ENCODE peak calls at places on chromosome 16, in six cellular contexts. One of them, this sample, is unnamed.

GRCh38 chr16:65769055-65769465 is 597.4 kb upstream of the CDH5 start:
- DNase-seq in thoracic aorta: no peak
- DNase-seq in fibroblast of pulmonary artery: peak
- DNase-seq in tibial artery: no peak
- DNase-seq in left lung: no peak
- DNase-seq in lung: no peak
- DNase-seq in this sample: no peak

GRCh38 chr16:13919330-13919682 is 648 bp upstream of the ERCC4 start:
- DNase-seq in thoracic aorta: no peak
- DNase-seq in fibroblast of pulmonary artery: peak
- DNase-seq in tibial artery: no peak
- DNase-seq in left lung: no peak
- DNase-seq in lung: no peak
- DNase-seq in this sample: peak

GRCh38 chr16:65318138-65318537 is 196.3 kb upstream of the CDH11 start:
- DNase-seq in thoracic aorta: no peak
- DNase-seq in fibroblast of pulmonary artery: no peak
- DNase-seq in tibial artery: no peak
- DNase-seq in left lung: no peak
- DNase-seq in lung: no peak
- DNase-seq in this sample: no peak

GRCh38 chr16:3854740-3855139 is 25.8 kb downstream of the CREBBP start:
- DNase-seq in thoracic aorta: no peak
- DNase-seq in fibroblast of pulmonary artery: peak
- DNase-seq in tibial artery: no peak
- DNase-seq in left lung: no peak
- DNase-seq in lung: no peak
- DNase-seq in this sample: no peak

GRCh38 chr16:46839986-46840443 is 9.0 kb upstream of the C16orf87 start:
- DNase-seq in thoracic aorta: no peak
- DNase-seq in fibroblast of pulmonary artery: no peak
- DNase-seq in tibial artery: no peak
- DNase-seq in left lung: no peak
- DNase-seq in lung: no peak
- DNase-seq in this sample: no peak

GRCh38 chr16:70659953-70660671 is 13.8 kb downstream of the IL34 start:
- DNase-seq in thoracic aorta: no peak
- DNase-seq in fibroblast of pulmonary artery: no peak
- DNase-seq in tibial artery: no peak
- DNase-seq in left lung: no peak
- DNase-seq in lung: no peak
- DNase-seq in this sample: no peak

GRCh38 chr16:1899641-1900451 is 18.4 kb downstream of the HS3ST6 start:
- DNase-seq in thoracic aorta: no peak
- DNase-seq in fibroblast of pulmonary artery: no peak
- DNase-seq in tibial artery: no peak
- DNase-seq in left lung: peak
- DNase-seq in lung: peak
- DNase-seq in this sample: no peak

GRCh38 chr16:7025616-7026190 is 306.9 kb upstream of the RBFOX1 start:
- DNase-seq in thoracic aorta: no peak
- DNase-seq in fibroblast of pulmonary artery: no peak
- DNase-seq in tibial artery: no peak
- DNase-seq in left lung: peak
- DNase-seq in lung: peak
- DNase-seq in this sample: peak

GRCh38 chr16:4537376-4538066 is 1.1 kb downstream of the CDIP1 start:
- DNase-seq in thoracic aorta: no peak
- DNase-seq in fibroblast of pulmonary artery: no peak
- DNase-seq in tibial artery: peak
- DNase-seq in left lung: peak
- DNase-seq in lung: no peak
- DNase-seq in this sample: no peak

GRCh38 chr16:85273293-85273692 is 161.0 kb upstream of the CIBAR2 start:
- DNase-seq in thoracic aorta: no peak
- DNase-seq in fibroblast of pulmonary artery: no peak
- DNase-seq in tibial artery: no peak
- DNase-seq in left lung: no peak
- DNase-seq in lung: no peak
- DNase-seq in this sample: no peak

GRCh38 chr16:12688972-12689850 is 114.5 kb downstream of the CPPED1 start:
- DNase-seq in thoracic aorta: no peak
- DNase-seq in fibroblast of pulmonary artery: no peak
- DNase-seq in tibial artery: no peak
- DNase-seq in left lung: no peak
- DNase-seq in lung: no peak
- DNase-seq in this sample: no peak

GRCh38 chr16:87652799-87653198 is 50.5 kb downstream of the JPH3 start:
- DNase-seq in thoracic aorta: no peak
- DNase-seq in fibroblast of pulmonary artery: no peak
- DNase-seq in tibial artery: no peak
- DNase-seq in left lung: peak
- DNase-seq in lung: no peak
- DNase-seq in this sample: no peak

GRCh38 chr16:11561440-11561797 is 25.3 kb downstream of the LITAF start:
- DNase-seq in thoracic aorta: no peak
- DNase-seq in fibroblast of pulmonary artery: peak
- DNase-seq in tibial artery: no peak
- DNase-seq in left lung: no peak
- DNase-seq in lung: no peak
- DNase-seq in this sample: no peak

GRCh38 chr16:30779596-30779995 is 7.4 kb downstream of the ZNF629 start:
- DNase-seq in thoracic aorta: no peak
- DNase-seq in fibroblast of pulmonary artery: no peak
- DNase-seq in tibial artery: no peak
- DNase-seq in left lung: no peak
- DNase-seq in lung: no peak
- DNase-seq in this sample: no peak

GRCh38 chr16:84905965-84906460 is 86.2 kb downstream of the CRISPLD2 start:
- DNase-seq in thoracic aorta: no peak
- DNase-seq in fibroblast of pulmonary artery: no peak
- DNase-seq in tibial artery: no peak
- DNase-seq in left lung: no peak
- DNase-seq in lung: no peak
- DNase-seq in this sample: no peak

GRCh38 chr16:30948087-30948955 is 547 bp upstream of the ORAI3 start:
- DNase-seq in thoracic aorta: peak
- DNase-seq in fibroblast of pulmonary artery: peak
- DNase-seq in tibial artery: peak
- DNase-seq in left lung: peak
- DNase-seq in lung: peak
- DNase-seq in this sample: peak

GRCh38 chr16:73610160-73610559 is 562.2 kb upstream of the ZFHX3 start:
- DNase-seq in thoracic aorta: no peak
- DNase-seq in fibroblast of pulmonary artery: no peak
- DNase-seq in tibial artery: no peak
- DNase-seq in left lung: no peak
- DNase-seq in lung: no peak
- DNase-seq in this sample: no peak

GRCh38 chr16:64865037-64865696 is 256.7 kb downstream of the CDH11 start:
- DNase-seq in thoracic aorta: no peak
- DNase-seq in fibroblast of pulmonary artery: peak
- DNase-seq in tibial artery: no peak
- DNase-seq in left lung: no peak
- DNase-seq in lung: no peak
- DNase-seq in this sample: no peak

GRCh38 chr16:85188822-85189672 is 76.8 kb upstream of the CIBAR2 start:
- DNase-seq in thoracic aorta: no peak
- DNase-seq in fibroblast of pulmonary artery: peak
- DNase-seq in tibial artery: no peak
- DNase-seq in left lung: peak
- DNase-seq in lung: no peak
- DNase-seq in this sample: no peak

GRCh38 chr16:52561910-52562741 is 15.2 kb upstream of the TOX3 start:
- DNase-seq in thoracic aorta: no peak
- DNase-seq in fibroblast of pulmonary artery: no peak
- DNase-seq in tibial artery: no peak
- DNase-seq in left lung: no peak
- DNase-seq in lung: peak
- DNase-seq in this sample: no peak

GRCh38 chr16:19708498-19709205 is 9.4 kb downstream of the KNOP1 start:
- DNase-seq in thoracic aorta: no peak
- DNase-seq in fibroblast of pulmonary artery: no peak
- DNase-seq in tibial artery: peak
- DNase-seq in left lung: no peak
- DNase-seq in lung: no peak
- DNase-seq in this sample: no peak

GRCh38 chr16:56817938-56818337 is 47.1 kb upstream of the SLC12A3 start:
- DNase-seq in thoracic aorta: no peak
- DNase-seq in fibroblast of pulmonary artery: no peak
- DNase-seq in tibial artery: no peak
- DNase-seq in left lung: no peak
- DNase-seq in lung: no peak
- DNase-seq in this sample: no peak

GRCh38 chr16:56269824-56270684 is 78.8 kb downstream of the GNAO1 start:
- DNase-seq in thoracic aorta: no peak
- DNase-seq in fibroblast of pulmonary artery: peak
- DNase-seq in tibial artery: peak
- DNase-seq in left lung: no peak
- DNase-seq in lung: no peak
- DNase-seq in this sample: no peak

GRCh38 chr16:30092373-30093010 is 768 bp upstream of the TBX6 start:
- DNase-seq in thoracic aorta: no peak
- DNase-seq in fibroblast of pulmonary artery: peak
- DNase-seq in tibial artery: peak
- DNase-seq in left lung: peak
- DNase-seq in lung: peak
- DNase-seq in this sample: peak

GRCh38 chr16:11145173-11145820 is 110.7 kb downstream of the SOCS1 start:
- DNase-seq in thoracic aorta: no peak
- DNase-seq in fibroblast of pulmonary artery: no peak
- DNase-seq in tibial artery: no peak
- DNase-seq in left lung: peak
- DNase-seq in lung: no peak
- DNase-seq in this sample: no peak

GRCh38 chr16:75471723-75472634 is 7.5 kb upstream of the TMEM170A start:
- DNase-seq in thoracic aorta: no peak
- DNase-seq in fibroblast of pulmonary artery: peak
- DNase-seq in tibial artery: peak
- DNase-seq in left lung: peak
- DNase-seq in lung: no peak
- DNase-seq in this sample: peak

GRCh38 chr16:88705076-88705684 is 1.0 kb downstream of the RNF166 start:
- DNase-seq in thoracic aorta: no peak
- DNase-seq in fibroblast of pulmonary artery: no peak
- DNase-seq in tibial artery: no peak
- DNase-seq in left lung: no peak
- DNase-seq in lung: no peak
- DNase-seq in this sample: no peak

GRCh38 chr16:30357085-30357714 is 2.1 kb upstream of the CD2BP2 start:
- DNase-seq in thoracic aorta: no peak
- DNase-seq in fibroblast of pulmonary artery: peak
- DNase-seq in tibial artery: no peak
- DNase-seq in left lung: peak
- DNase-seq in lung: no peak
- DNase-seq in this sample: no peak

GRCh38 chr16:50797456-50797855 is 55.6 kb downstream of the CYLD start:
- DNase-seq in thoracic aorta: no peak
- DNase-seq in fibroblast of pulmonary artery: no peak
- DNase-seq in tibial artery: no peak
- DNase-seq in left lung: no peak
- DNase-seq in lung: no peak
- DNase-seq in this sample: no peak

DNA sequence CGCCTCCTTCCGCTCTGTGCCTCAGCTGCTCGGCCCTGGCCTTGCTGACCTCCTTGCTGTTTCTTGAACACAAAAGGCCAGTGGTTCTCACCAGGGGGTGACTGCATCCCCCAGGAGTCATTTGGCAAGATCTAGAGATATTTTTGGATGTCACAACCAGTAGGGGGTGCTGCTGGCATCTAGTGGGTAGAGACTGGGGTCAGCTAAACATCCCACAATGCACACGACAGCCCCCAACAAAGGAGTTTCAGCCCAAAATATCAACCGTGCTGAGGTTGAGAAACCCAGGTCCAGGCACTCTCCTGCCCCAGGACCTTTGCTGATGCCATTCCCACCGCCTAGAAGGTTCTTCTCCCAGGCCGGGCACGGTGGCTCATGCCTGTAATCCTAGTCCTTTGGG is 39.7 kb downstream of the ABCC6 start:
- DNase-seq in thoracic aorta: no peak
- DNase-seq in fibroblast of pulmonary artery: no peak
- DNase-seq in tibial artery: no peak
- DNase-seq in left lung: no peak
- DNase-seq in lung: no peak
- DNase-seq in this sample: no peak
- TF ChIP-seq CTCF in thoracic aorta: no peak
- TF ChIP-seq CTCF in fibroblast of pulmonary artery: peak
- TF ChIP-seq CTCF in tibial artery: no peak
- TF ChIP-seq CTCF in left lung: no peak
- TF ChIP-seq CTCF in lung: no peak
- TF ChIP-seq CTCF in this sample: peak

DNA sequence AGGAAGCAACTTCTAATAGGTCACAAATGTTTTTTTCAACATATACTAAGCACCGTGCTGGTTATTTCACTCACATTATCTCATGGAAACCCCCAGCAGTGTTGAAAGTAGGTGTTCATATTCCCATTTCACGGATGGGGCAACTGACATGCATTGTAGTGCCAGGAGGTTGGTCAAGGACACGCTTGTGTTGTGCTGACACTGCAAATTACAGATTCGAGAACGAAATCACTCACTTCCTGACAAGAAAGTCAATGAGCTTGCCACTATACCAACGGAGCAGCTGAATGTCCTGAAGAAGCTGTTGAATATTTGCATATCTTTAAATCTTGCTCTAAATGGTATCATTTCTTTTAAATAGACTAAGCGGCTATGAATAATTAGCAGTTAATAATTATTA is 378.0 kb upstream of the C16orf82 start:
- DNase-seq in thoracic aorta: no peak
- DNase-seq in fibroblast of pulmonary artery: no peak
- DNase-seq in tibial artery: no peak
- DNase-seq in left lung: no peak
- DNase-seq in lung: no peak
- DNase-seq in this sample: no peak
- TF ChIP-seq CTCF in thoracic aorta: no peak
- TF ChIP-seq CTCF in fibroblast of pulmonary artery: no peak
- TF ChIP-seq CTCF in tibial artery: no peak
- TF ChIP-seq CTCF in left lung: no peak
- TF ChIP-seq CTCF in lung: no peak
- TF ChIP-seq CTCF in this sample: no peak

GRCh38 chr16:78505544-78506371 is 406.3 kb downstream of the WWOX start:
- DNase-seq in thoracic aorta: peak
- DNase-seq in fibroblast of pulmonary artery: no peak
- DNase-seq in tibial artery: peak
- DNase-seq in left lung: no peak
- DNase-seq in lung: peak
- DNase-seq in this sample: no peak
- TF ChIP-seq CTCF in thoracic aorta: peak
- TF ChIP-seq CTCF in fibroblast of pulmonary artery: no peak
- TF ChIP-seq CTCF in tibial artery: peak
- TF ChIP-seq CTCF in left lung: peak
- TF ChIP-seq CTCF in lung: no peak
- TF ChIP-seq CTCF in this sample: no peak

GRCh38 chr16:68954871-68955635 is 111.7 kb downstream of the TANGO6 start:
- DNase-seq in thoracic aorta: no peak
- DNase-seq in fibroblast of pulmonary artery: no peak
- DNase-seq in tibial artery: no peak
- DNase-seq in left lung: no peak
- DNase-seq in lung: no peak
- DNase-seq in this sample: no peak
- TF ChIP-seq CTCF in thoracic aorta: no peak
- TF ChIP-seq CTCF in fibroblast of pulmonary artery: no peak
- TF ChIP-seq CTCF in tibial artery: no peak
- TF ChIP-seq CTCF in left lung: no peak
- TF ChIP-seq CTCF in lung: no peak
- TF ChIP-seq CTCF in this sample: no peak